ENCODE peak calls at places on chromosomes 4 and X, in seven cellular contexts. One of them, this sample, is unnamed.

GRCh38 chrX:151987108-151987507 is 12.6 kb upstream of the GABRE start:
- DNase-seq in ovary: no peak
- DNase-seq in CD8-positive, alpha-beta T cell: no peak
- DNase-seq in foreskin keratinocyte: no peak
- DNase-seq in cardiac muscle cell: no peak
- DNase-seq in IMR-90: no peak
- DNase-seq in keratinocyte: no peak
- DNase-seq in this sample: no peak

GRCh38 chr4:128524311-128524710 is 236.7 kb upstream of the PGRMC2 start:
- DNase-seq in ovary: no peak
- DNase-seq in CD8-positive, alpha-beta T cell: no peak
- DNase-seq in foreskin keratinocyte: peak
- DNase-seq in cardiac muscle cell: peak
- DNase-seq in IMR-90: peak
- DNase-seq in keratinocyte: peak
- DNase-seq in this sample: peak

GRCh38 chrX:150694738-150695410 is 1.7 kb downstream of the MTMR1 start:
- DNase-seq in ovary: no peak
- DNase-seq in CD8-positive, alpha-beta T cell: peak
- DNase-seq in foreskin keratinocyte: no peak
- DNase-seq in cardiac muscle cell: no peak
- DNase-seq in IMR-90: no peak
- DNase-seq in keratinocyte: no peak
- DNase-seq in this sample: no peak

GRCh38 chrX:118552501-118552900 is 56.9 kb downstream of the DOCK11 start:
- DNase-seq in ovary: no peak
- DNase-seq in CD8-positive, alpha-beta T cell: no peak
- DNase-seq in foreskin keratinocyte: peak
- DNase-seq in cardiac muscle cell: peak
- DNase-seq in IMR-90: peak
- DNase-seq in keratinocyte: peak
- DNase-seq in this sample: peak

GRCh38 chr4:139754913-139755312 is 89.3 kb downstream of the MGST2 start:
- DNase-seq in ovary: no peak
- DNase-seq in CD8-positive, alpha-beta T cell: no peak
- DNase-seq in foreskin keratinocyte: no peak
- DNase-seq in cardiac muscle cell: no peak
- DNase-seq in IMR-90: no peak
- DNase-seq in keratinocyte: no peak
- DNase-seq in this sample: no peak

GRCh38 chrX:150085881-150086280 is 147.6 kb upstream of the EOLA2 start:
- DNase-seq in ovary: no peak
- DNase-seq in CD8-positive, alpha-beta T cell: no peak
- DNase-seq in foreskin keratinocyte: no peak
- DNase-seq in cardiac muscle cell: peak
- DNase-seq in IMR-90: peak
- DNase-seq in keratinocyte: no peak
- DNase-seq in this sample: no peak

GRCh38 chr4:164408831-164409230 is 345.1 kb upstream of the SMIM31 start:
- DNase-seq in ovary: no peak
- DNase-seq in CD8-positive, alpha-beta T cell: no peak
- DNase-seq in foreskin keratinocyte: peak
- DNase-seq in cardiac muscle cell: no peak
- DNase-seq in IMR-90: no peak
- DNase-seq in keratinocyte: no peak
- DNase-seq in this sample: no peak

GRCh38 chr4:78039678-78040077 is 17.4 kb upstream of the FRAS1 start:
- DNase-seq in ovary: no peak
- DNase-seq in CD8-positive, alpha-beta T cell: no peak
- DNase-seq in foreskin keratinocyte: no peak
- DNase-seq in cardiac muscle cell: no peak
- DNase-seq in IMR-90: no peak
- DNase-seq in keratinocyte: no peak
- DNase-seq in this sample: no peak

GRCh38 chr4:111776546-111776945 is 368.7 kb upstream of the FAM241A start:
- DNase-seq in ovary: no peak
- DNase-seq in CD8-positive, alpha-beta T cell: no peak
- DNase-seq in foreskin keratinocyte: peak
- DNase-seq in cardiac muscle cell: no peak
- DNase-seq in IMR-90: no peak
- DNase-seq in keratinocyte: no peak
- DNase-seq in this sample: no peak

GRCh38 chr4:56739104-56739777 is 58.1 kb upstream of the HOPX start:
- DNase-seq in ovary: no peak
- DNase-seq in CD8-positive, alpha-beta T cell: no peak
- DNase-seq in foreskin keratinocyte: no peak
- DNase-seq in cardiac muscle cell: no peak
- DNase-seq in IMR-90: peak
- DNase-seq in keratinocyte: no peak
- DNase-seq in this sample: no peak

GRCh38 chr4:143406523-143406922 is 69.8 kb downstream of the GAB1 start:
- DNase-seq in ovary: peak
- DNase-seq in CD8-positive, alpha-beta T cell: no peak
- DNase-seq in foreskin keratinocyte: no peak
- DNase-seq in cardiac muscle cell: peak
- DNase-seq in IMR-90: no peak
- DNase-seq in keratinocyte: no peak
- DNase-seq in this sample: no peak

GRCh38 chr4:48329976-48330375 is 11.4 kb upstream of the SLAIN2 start:
- DNase-seq in ovary: no peak
- DNase-seq in CD8-positive, alpha-beta T cell: no peak
- DNase-seq in foreskin keratinocyte: peak
- DNase-seq in cardiac muscle cell: peak
- DNase-seq in IMR-90: peak
- DNase-seq in keratinocyte: no peak
- DNase-seq in this sample: no peak

GRCh38 chr4:89788243-89789072 is 48.5 kb downstream of the SNCA start:
- DNase-seq in ovary: peak
- DNase-seq in CD8-positive, alpha-beta T cell: no peak
- DNase-seq in foreskin keratinocyte: no peak
- DNase-seq in cardiac muscle cell: peak
- DNase-seq in IMR-90: peak
- DNase-seq in keratinocyte: no peak
- DNase-seq in this sample: no peak

GRCh38 chr4:83054928-83055327 is 19.9 kb downstream of the COPS4 start:
- DNase-seq in ovary: no peak
- DNase-seq in CD8-positive, alpha-beta T cell: no peak
- DNase-seq in foreskin keratinocyte: no peak
- DNase-seq in cardiac muscle cell: peak
- DNase-seq in IMR-90: peak
- DNase-seq in keratinocyte: no peak
- DNase-seq in this sample: no peak

GRCh38 chrX:107728342-107729099 is 47.1 kb downstream of the TSC22D3 start:
- DNase-seq in ovary: no peak
- DNase-seq in CD8-positive, alpha-beta T cell: no peak
- DNase-seq in foreskin keratinocyte: no peak
- DNase-seq in cardiac muscle cell: no peak
- DNase-seq in IMR-90: no peak
- DNase-seq in keratinocyte: no peak
- DNase-seq in this sample: no peak

GRCh38 chrX:94123062-94123461 is 449.1 kb downstream of the FAM133A start:
- DNase-seq in ovary: no peak
- DNase-seq in CD8-positive, alpha-beta T cell: no peak
- DNase-seq in foreskin keratinocyte: peak
- DNase-seq in cardiac muscle cell: no peak
- DNase-seq in IMR-90: no peak
- DNase-seq in keratinocyte: no peak
- DNase-seq in this sample: no peak

GRCh38 chrX:31423575-31424284 is 351.9 kb upstream of the FTHL17 start:
- DNase-seq in ovary: peak
- DNase-seq in CD8-positive, alpha-beta T cell: no peak
- DNase-seq in foreskin keratinocyte: peak
- DNase-seq in cardiac muscle cell: peak
- DNase-seq in IMR-90: peak
- DNase-seq in keratinocyte: no peak
- DNase-seq in this sample: peak

GRCh38 chrX:104318330-104319009 is 63.7 kb upstream of the ESX1 start:
- DNase-seq in ovary: no peak
- DNase-seq in CD8-positive, alpha-beta T cell: no peak
- DNase-seq in foreskin keratinocyte: peak
- DNase-seq in cardiac muscle cell: peak
- DNase-seq in IMR-90: peak
- DNase-seq in keratinocyte: peak
- DNase-seq in this sample: peak

GRCh38 chr4:130510661-130511060 is 1414.7 kb downstream of the C4orf33 start:
- DNase-seq in ovary: no peak
- DNase-seq in CD8-positive, alpha-beta T cell: no peak
- DNase-seq in foreskin keratinocyte: no peak
- DNase-seq in cardiac muscle cell: no peak
- DNase-seq in IMR-90: no peak
- DNase-seq in keratinocyte: no peak
- DNase-seq in this sample: no peak

GRCh38 chrX:153302796-153303195 is 18.8 kb downstream of the PNMA6F start:
- DNase-seq in ovary: no peak
- DNase-seq in CD8-positive, alpha-beta T cell: no peak
- DNase-seq in foreskin keratinocyte: no peak
- DNase-seq in cardiac muscle cell: no peak
- DNase-seq in IMR-90: no peak
- DNase-seq in keratinocyte: no peak
- DNase-seq in this sample: no peak

GRCh38 chr4:147958459-147959065 is 226.7 kb downstream of the ARHGAP10 start:
- DNase-seq in ovary: no peak
- DNase-seq in CD8-positive, alpha-beta T cell: no peak
- DNase-seq in foreskin keratinocyte: no peak
- DNase-seq in cardiac muscle cell: no peak
- DNase-seq in IMR-90: no peak
- DNase-seq in keratinocyte: no peak
- DNase-seq in this sample: no peak

GRCh38 chr4:54837576-54838140 is 179.9 kb downstream of the KIT start:
- DNase-seq in ovary: no peak
- DNase-seq in CD8-positive, alpha-beta T cell: no peak
- DNase-seq in foreskin keratinocyte: no peak
- DNase-seq in cardiac muscle cell: no peak
- DNase-seq in IMR-90: no peak
- DNase-seq in keratinocyte: no peak
- DNase-seq in this sample: no peak

GRCh38 chrX:120463241-120463640 is 5.9 kb downstream of the LAMP2 start:
- DNase-seq in ovary: no peak
- DNase-seq in CD8-positive, alpha-beta T cell: no peak
- DNase-seq in foreskin keratinocyte: no peak
- DNase-seq in cardiac muscle cell: peak
- DNase-seq in IMR-90: peak
- DNase-seq in keratinocyte: no peak
- DNase-seq in this sample: no peak

GRCh38 chr4:4866833-4867744 is 7.6 kb downstream of the MSX1 start:
- DNase-seq in ovary: peak
- DNase-seq in CD8-positive, alpha-beta T cell: no peak
- DNase-seq in foreskin keratinocyte: no peak
- DNase-seq in cardiac muscle cell: peak
- DNase-seq in IMR-90: no peak
- DNase-seq in keratinocyte: no peak
- DNase-seq in this sample: no peak

GRCh38 chr4:189313861-189314513 is 626.7 kb upstream of the FRG1 start:
- DNase-seq in ovary: no peak
- DNase-seq in CD8-positive, alpha-beta T cell: no peak
- DNase-seq in foreskin keratinocyte: no peak
- DNase-seq in cardiac muscle cell: no peak
- DNase-seq in IMR-90: no peak
- DNase-seq in keratinocyte: no peak
- DNase-seq in this sample: no peak

GRCh38 chr4:80094191-80094590 is 21.2 kb upstream of the ANTXR2 start:
- DNase-seq in ovary: no peak
- DNase-seq in CD8-positive, alpha-beta T cell: no peak
- DNase-seq in foreskin keratinocyte: no peak
- DNase-seq in cardiac muscle cell: peak
- DNase-seq in IMR-90: peak
- DNase-seq in keratinocyte: no peak
- DNase-seq in this sample: no peak

GRCh38 chrX:124256981-124257380 is 75.5 kb upstream of the TEX13D start:
- DNase-seq in ovary: no peak
- DNase-seq in CD8-positive, alpha-beta T cell: no peak
- DNase-seq in foreskin keratinocyte: no peak
- DNase-seq in cardiac muscle cell: no peak
- DNase-seq in IMR-90: no peak
- DNase-seq in keratinocyte: no peak
- DNase-seq in this sample: no peak

GRCh38 chr4:2483237-2483636 is 14.3 kb downstream of the RNF4 start:
- DNase-seq in ovary: no peak
- DNase-seq in CD8-positive, alpha-beta T cell: no peak
- DNase-seq in foreskin keratinocyte: no peak
- DNase-seq in cardiac muscle cell: no peak
- DNase-seq in IMR-90: no peak
- DNase-seq in keratinocyte: no peak
- DNase-seq in this sample: no peak
- H3K27ac ChIP-seq in ovary: no peak
- H3K27ac ChIP-seq in CD8-positive, alpha-beta T cell: no peak
- H3K27ac ChIP-seq in foreskin keratinocyte: no peak
- H3K27ac ChIP-seq in cardiac muscle cell: no peak
- H3K27ac ChIP-seq in IMR-90: no peak
- H3K27ac ChIP-seq in keratinocyte: no peak
- H3K27ac ChIP-seq in this sample: peak

GRCh38 chrX:154321624-154322023 is 26.0 kb downstream of the TKTL1 start:
- DNase-seq in ovary: no peak
- DNase-seq in CD8-positive, alpha-beta T cell: no peak
- DNase-seq in foreskin keratinocyte: no peak
- DNase-seq in cardiac muscle cell: peak
- DNase-seq in IMR-90: no peak
- DNase-seq in keratinocyte: no peak
- DNase-seq in this sample: no peak
- H3K27ac ChIP-seq in ovary: no peak
- H3K27ac ChIP-seq in CD8-positive, alpha-beta T cell: no peak
- H3K27ac ChIP-seq in foreskin keratinocyte: no peak
- H3K27ac ChIP-seq in cardiac muscle cell: no peak
- H3K27ac ChIP-seq in IMR-90: no peak
- H3K27ac ChIP-seq in keratinocyte: no peak
- H3K27ac ChIP-seq in this sample: no peak

DNA sequence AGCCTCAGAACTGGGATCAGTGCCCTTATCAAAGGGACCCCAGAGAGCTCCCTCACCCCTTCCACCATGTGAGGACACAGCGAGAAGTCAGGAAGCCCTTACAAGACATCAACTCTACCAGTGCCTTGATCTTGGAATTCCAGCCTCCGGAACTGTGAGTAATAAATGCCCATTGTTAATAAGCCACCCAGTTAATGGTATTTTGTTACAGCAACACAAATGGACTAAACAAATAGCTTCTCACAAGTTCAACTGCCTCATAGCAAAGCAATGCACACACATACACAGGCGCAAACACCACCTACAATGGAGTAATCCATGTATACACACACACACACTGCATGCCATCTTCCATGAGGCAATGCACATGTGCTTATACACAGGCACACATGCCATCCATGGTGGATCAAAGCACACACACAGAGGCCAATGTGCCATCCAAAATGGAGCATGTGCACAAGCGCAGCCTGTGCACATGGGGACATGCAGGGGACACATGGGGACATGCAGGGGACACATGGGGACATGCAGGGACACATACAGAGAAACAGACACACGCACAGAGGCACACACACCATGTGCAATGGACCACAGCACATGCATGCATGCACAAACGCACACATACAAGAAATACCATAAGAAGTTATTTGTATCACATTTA is 137.6 kb upstream of the TBL1X start:
- DNase-seq in ovary: no peak
- DNase-seq in CD8-positive, alpha-beta T cell: no peak
- DNase-seq in foreskin keratinocyte: no peak
- DNase-seq in cardiac muscle cell: no peak
- DNase-seq in IMR-90: no peak
- DNase-seq in keratinocyte: no peak
- DNase-seq in this sample: no peak
- H3K27ac ChIP-seq in ovary: no peak
- H3K27ac ChIP-seq in CD8-positive, alpha-beta T cell: no peak
- H3K27ac ChIP-seq in foreskin keratinocyte: no peak
- H3K27ac ChIP-seq in cardiac muscle cell: no peak
- H3K27ac ChIP-seq in IMR-90: peak
- H3K27ac ChIP-seq in keratinocyte: no peak
- H3K27ac ChIP-seq in this sample: no peak

GRCh38 chr4:26862381-26862915 is 1.8 kb downstream of the STIM2 start:
- DNase-seq in ovary: no peak
- DNase-seq in CD8-positive, alpha-beta T cell: no peak
- DNase-seq in foreskin keratinocyte: no peak
- DNase-seq in cardiac muscle cell: no peak
- DNase-seq in IMR-90: no peak
- DNase-seq in keratinocyte: no peak
- DNase-seq in this sample: no peak
- H3K27ac ChIP-seq in ovary: peak
- H3K27ac ChIP-seq in CD8-positive, alpha-beta T cell: peak
- H3K27ac ChIP-seq in foreskin keratinocyte: no peak
- H3K27ac ChIP-seq in cardiac muscle cell: peak
- H3K27ac ChIP-seq in IMR-90: no peak
- H3K27ac ChIP-seq in keratinocyte: no peak
- H3K27ac ChIP-seq in this sample: no peak

This sample was measured in epithelial cell of prostate.